ENCODE peak calls at places on chromosomes 11 and 22, in ten cellular contexts. One of them, this sample, is unnamed.

GRCh38 chr11:117334896-117335295 is 7.2 kb downstream of the CEP164 start:
- DNase-seq in left lung: no peak
- DNase-seq in lower lobe of right lung: no peak
- DNase-seq in CD8-positive, alpha-beta memory T cell: no peak
- DNase-seq in transverse colon: no peak
- DNase-seq in cardiac muscle cell: no peak
- DNase-seq in choroid plexus epithelial cell: no peak
- DNase-seq in fibroblast of lung: no peak
- DNase-seq in left ventricle myocardium inferior: no peak
- DNase-seq in IMR-90: no peak
- DNase-seq in this sample: no peak

GRCh38 chr11:97015327-97015726 is 625.5 kb downstream of the JRKL start:
- DNase-seq in CD8-positive, alpha-beta memory T cell: no peak
- DNase-seq in IMR-90: no peak
- DNase-seq in cardiac muscle cell: no peak
- DNase-seq in choroid plexus epithelial cell: no peak
- DNase-seq in transverse colon: no peak
- DNase-seq in lower lobe of right lung: no peak
- DNase-seq in left ventricle myocardium inferior: no peak
- DNase-seq in left lung: no peak
- DNase-seq in fibroblast of lung: no peak
- DNase-seq in this sample: no peak

GRCh38 chr22:29208502-29208862 is 2.8 kb downstream of the EMID1 start:
- DNase-seq in choroid plexus epithelial cell: no peak
- DNase-seq in transverse colon: no peak
- DNase-seq in IMR-90: no peak
- DNase-seq in CD8-positive, alpha-beta memory T cell: no peak
- DNase-seq in left lung: peak; percentile 24
- DNase-seq in fibroblast of lung: no peak
- DNase-seq in lower lobe of right lung: no peak
- DNase-seq in left ventricle myocardium inferior: no peak
- DNase-seq in cardiac muscle cell: no peak
- DNase-seq in this sample: no peak

GRCh38 chr11:110989734-110990133 is 255.8 kb upstream of the POU2AF2 start:
- DNase-seq in choroid plexus epithelial cell: peak; percentile 97
- DNase-seq in fibroblast of lung: peak; percentile 53
- DNase-seq in cardiac muscle cell: no peak
- DNase-seq in transverse colon: peak; percentile 9
- DNase-seq in IMR-90: peak; percentile 90
- DNase-seq in lower lobe of right lung: no peak
- DNase-seq in CD8-positive, alpha-beta memory T cell: no peak
- DNase-seq in left lung: no peak
- DNase-seq in left ventricle myocardium inferior: no peak
- DNase-seq in this sample: peak; percentile 52

GRCh38 chr11:122348658-122349451 is 232.8 kb upstream of the BLID start:
- DNase-seq in lower lobe of right lung: no peak
- DNase-seq in left lung: no peak
- DNase-seq in cardiac muscle cell: peak; percentile 85
- DNase-seq in CD8-positive, alpha-beta memory T cell: no peak
- DNase-seq in IMR-90: no peak
- DNase-seq in transverse colon: no peak
- DNase-seq in fibroblast of lung: no peak
- DNase-seq in left ventricle myocardium inferior: peak; percentile 22
- DNase-seq in choroid plexus epithelial cell: no peak
- DNase-seq in this sample: no peak

GRCh38 chr11:59801981-59802638 is 8.5 kb downstream of the MRPL16 start:
- DNase-seq in fibroblast of lung: peak; percentile 43
- DNase-seq in CD8-positive, alpha-beta memory T cell: no peak
- DNase-seq in lower lobe of right lung: no peak
- DNase-seq in transverse colon: no peak
- DNase-seq in left ventricle myocardium inferior: no peak
- DNase-seq in cardiac muscle cell: no peak
- DNase-seq in choroid plexus epithelial cell: peak; percentile 37
- DNase-seq in left lung: no peak
- DNase-seq in IMR-90: peak; percentile 36
- DNase-seq in this sample: peak; percentile 26

GRCh38 chr11:134224710-134225662 is 515 bp downstream of the VPS26B start:
- DNase-seq in cardiac muscle cell: peak; percentile 77
- DNase-seq in CD8-positive, alpha-beta memory T cell: peak; percentile 33
- DNase-seq in IMR-90: peak; percentile 7
- DNase-seq in transverse colon: peak; percentile 50
- DNase-seq in choroid plexus epithelial cell: peak; percentile 34
- DNase-seq in lower lobe of right lung: peak; percentile 72
- DNase-seq in fibroblast of lung: peak; percentile 32
- DNase-seq in left ventricle myocardium inferior: peak; percentile 70
- DNase-seq in left lung: peak; percentile 88
- DNase-seq in this sample: peak; percentile 39

GRCh38 chr11:91967018-91967715 is 257.5 kb upstream of the FAT3 start:
- DNase-seq in IMR-90: no peak
- DNase-seq in CD8-positive, alpha-beta memory T cell: no peak
- DNase-seq in cardiac muscle cell: no peak
- DNase-seq in choroid plexus epithelial cell: no peak
- DNase-seq in lower lobe of right lung: no peak
- DNase-seq in fibroblast of lung: no peak
- DNase-seq in left lung: no peak
- DNase-seq in transverse colon: no peak
- DNase-seq in left ventricle myocardium inferior: no peak
- DNase-seq in this sample: no peak

GRCh38 chr11:34252651-34253050 is 105.2 kb downstream of the ABTB2 start:
- DNase-seq in fibroblast of lung: no peak
- DNase-seq in transverse colon: no peak
- DNase-seq in IMR-90: no peak
- DNase-seq in left ventricle myocardium inferior: no peak
- DNase-seq in cardiac muscle cell: no peak
- DNase-seq in CD8-positive, alpha-beta memory T cell: no peak
- DNase-seq in left lung: no peak
- DNase-seq in lower lobe of right lung: no peak
- DNase-seq in choroid plexus epithelial cell: no peak
- DNase-seq in this sample: no peak

GRCh38 chr22:43955883-43956286 is 643 bp downstream of the SAMM50 start:
- DNase-seq in transverse colon: no peak
- DNase-seq in CD8-positive, alpha-beta memory T cell: no peak
- DNase-seq in fibroblast of lung: peak; percentile 25
- DNase-seq in lower lobe of right lung: no peak
- DNase-seq in IMR-90: no peak
- DNase-seq in left lung: no peak
- DNase-seq in choroid plexus epithelial cell: no peak
- DNase-seq in cardiac muscle cell: no peak
- DNase-seq in left ventricle myocardium inferior: no peak
- DNase-seq in this sample: no peak

GRCh38 chr11:134223066-134223465 is 701 bp downstream of the NCAPD3 start:
- DNase-seq in transverse colon: no peak
- DNase-seq in IMR-90: no peak
- DNase-seq in cardiac muscle cell: no peak
- DNase-seq in fibroblast of lung: no peak
- DNase-seq in left lung: no peak
- DNase-seq in lower lobe of right lung: no peak
- DNase-seq in left ventricle myocardium inferior: no peak
- DNase-seq in CD8-positive, alpha-beta memory T cell: no peak
- DNase-seq in choroid plexus epithelial cell: no peak
- DNase-seq in this sample: no peak

GRCh38 chr11:8267831-8268529 is 4.3 kb upstream of the LMO1 start:
- DNase-seq in choroid plexus epithelial cell: no peak
- DNase-seq in cardiac muscle cell: peak; percentile 35
- DNase-seq in CD8-positive, alpha-beta memory T cell: no peak
- DNase-seq in lower lobe of right lung: no peak
- DNase-seq in left ventricle myocardium inferior: no peak
- DNase-seq in IMR-90: no peak
- DNase-seq in left lung: peak; percentile 78
- DNase-seq in fibroblast of lung: peak; percentile 7
- DNase-seq in transverse colon: no peak
- DNase-seq in this sample: peak; percentile 12

GRCh38 chr11:131628739-131629138 is 258.3 kb downstream of the NTM start:
- DNase-seq in choroid plexus epithelial cell: no peak
- DNase-seq in left ventricle myocardium inferior: no peak
- DNase-seq in IMR-90: no peak
- DNase-seq in left lung: no peak
- DNase-seq in lower lobe of right lung: no peak
- DNase-seq in transverse colon: no peak
- DNase-seq in fibroblast of lung: no peak
- DNase-seq in CD8-positive, alpha-beta memory T cell: no peak
- DNase-seq in cardiac muscle cell: no peak
- DNase-seq in this sample: no peak

GRCh38 chr11:59463176-59463575 is 6.4 kb downstream of the OR4D6 start:
- DNase-seq in fibroblast of lung: no peak
- DNase-seq in transverse colon: no peak
- DNase-seq in choroid plexus epithelial cell: peak; percentile 24
- DNase-seq in IMR-90: no peak
- DNase-seq in left ventricle myocardium inferior: no peak
- DNase-seq in cardiac muscle cell: no peak
- DNase-seq in CD8-positive, alpha-beta memory T cell: no peak
- DNase-seq in left lung: no peak
- DNase-seq in lower lobe of right lung: no peak
- DNase-seq in this sample: peak; percentile 42

GRCh38 chr22:20946080-20946986 is 20.7 kb upstream of the AIFM3 start:
- DNase-seq in IMR-90: peak; percentile 34
- DNase-seq in CD8-positive, alpha-beta memory T cell: no peak
- DNase-seq in cardiac muscle cell: no peak
- DNase-seq in choroid plexus epithelial cell: peak; percentile 23
- DNase-seq in fibroblast of lung: peak; percentile 61
- DNase-seq in lower lobe of right lung: no peak
- DNase-seq in left ventricle myocardium inferior: no peak
- DNase-seq in transverse colon: no peak
- DNase-seq in left lung: no peak
- DNase-seq in this sample: no peak
- H3K4me3 ChIP-seq in IMR-90: no peak overlapping the region
- H3K4me3 ChIP-seq in CD8-positive, alpha-beta memory T cell: no peak overlapping the region
- H3K4me3 ChIP-seq in cardiac muscle cell: no peak overlapping the region
- H3K4me3 ChIP-seq in choroid plexus epithelial cell: no peak overlapping the region
- H3K4me3 ChIP-seq in fibroblast of lung: no peak overlapping the region
- H3K4me3 ChIP-seq in lower lobe of right lung: no peak overlapping the region
- H3K4me3 ChIP-seq in left ventricle myocardium inferior: no peak overlapping the region
- H3K4me3 ChIP-seq in transverse colon: no peak overlapping the region
- H3K4me3 ChIP-seq in left lung: no peak overlapping the region
- H3K4me3 ChIP-seq in this sample: no peak overlapping the region

DNA sequence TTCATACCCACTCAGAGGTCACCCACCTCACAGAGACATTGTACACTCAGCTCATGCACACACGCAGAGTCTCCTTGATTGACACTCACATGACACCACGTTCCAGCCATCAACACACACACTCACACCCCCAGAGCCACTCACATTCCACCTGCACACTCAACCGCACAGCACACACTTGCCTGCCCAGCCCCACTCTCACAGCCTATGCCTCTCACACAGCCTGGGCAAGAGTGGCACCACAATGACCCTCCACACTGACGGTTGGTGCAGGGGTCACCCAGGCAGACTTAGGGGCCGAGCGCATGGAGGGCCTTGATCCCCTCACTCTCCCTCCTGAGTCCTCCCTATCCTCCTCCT is 2.2 kb downstream of the SPI1 start:
- DNase-seq in left ventricle myocardium inferior: no peak
- DNase-seq in fibroblast of lung: no peak
- DNase-seq in transverse colon: no peak
- DNase-seq in IMR-90: no peak
- DNase-seq in cardiac muscle cell: no peak
- DNase-seq in left lung: no peak
- DNase-seq in lower lobe of right lung: no peak
- DNase-seq in choroid plexus epithelial cell: no peak
- DNase-seq in CD8-positive, alpha-beta memory T cell: no peak
- DNase-seq in this sample: no peak
- H3K4me3 ChIP-seq in left ventricle myocardium inferior: peak overlapping the region; percentile 45
- H3K4me3 ChIP-seq in fibroblast of lung: no peak overlapping the region
- H3K4me3 ChIP-seq in transverse colon: peak overlapping the region; percentile 38
- H3K4me3 ChIP-seq in IMR-90: no peak overlapping the region
- H3K4me3 ChIP-seq in cardiac muscle cell: no peak overlapping the region
- H3K4me3 ChIP-seq in left lung: peak overlapping the region; percentile 67
- H3K4me3 ChIP-seq in lower lobe of right lung: peak overlapping the region; percentile 58
- H3K4me3 ChIP-seq in choroid plexus epithelial cell: no peak overlapping the region
- H3K4me3 ChIP-seq in CD8-positive, alpha-beta memory T cell: no peak overlapping the region
- H3K4me3 ChIP-seq in this sample: no peak overlapping the region

GRCh38 chr11:128506999-128507591 is 80.3 kb downstream of the ETS1 start:
- DNase-seq in IMR-90: peak; percentile 96
- DNase-seq in lower lobe of right lung: peak; percentile 70
- DNase-seq in fibroblast of lung: peak; percentile 97
- DNase-seq in left lung: peak; percentile 81
- DNase-seq in choroid plexus epithelial cell: peak; percentile 90
- DNase-seq in left ventricle myocardium inferior: peak; percentile 83
- DNase-seq in cardiac muscle cell: no peak
- DNase-seq in transverse colon: peak; percentile 88
- DNase-seq in CD8-positive, alpha-beta memory T cell: no peak
- DNase-seq in this sample: peak; percentile 87
- H3K4me3 ChIP-seq in IMR-90: peak overlapping the region; percentile 8
- H3K4me3 ChIP-seq in lower lobe of right lung: peak overlapping the region; percentile 39
- H3K4me3 ChIP-seq in fibroblast of lung: no peak overlapping the region
- H3K4me3 ChIP-seq in left lung: peak overlapping the region; percentile 16
- H3K4me3 ChIP-seq in choroid plexus epithelial cell: peak overlapping the region; percentile 20
- H3K4me3 ChIP-seq in left ventricle myocardium inferior: peak overlapping the region; percentile 58
- H3K4me3 ChIP-seq in cardiac muscle cell: no peak overlapping the region
- H3K4me3 ChIP-seq in transverse colon: peak overlapping the region; percentile 37
- H3K4me3 ChIP-seq in CD8-positive, alpha-beta memory T cell: peak overlapping the region; percentile 97
- H3K4me3 ChIP-seq in this sample: no peak overlapping the region

GRCh38 chr22:38506118-38506962 is at the start of gene DDX17:
- DNase-seq in transverse colon: peak; percentile 95
- DNase-seq in choroid plexus epithelial cell: peak; percentile 97
- DNase-seq in lower lobe of right lung: peak; percentile 95
- DNase-seq in left lung: peak; percentile 97
- DNase-seq in CD8-positive, alpha-beta memory T cell: peak; percentile 92
- DNase-seq in IMR-90: peak; percentile 97
- DNase-seq in cardiac muscle cell: peak; percentile 98
- DNase-seq in fibroblast of lung: peak; percentile 94
- DNase-seq in left ventricle myocardium inferior: peak; percentile 90
- DNase-seq in this sample: peak; percentile 94

GRCh38 chr22:38501797-38502672 is 4.1 kb downstream of the DDX17 start:
- DNase-seq in lower lobe of right lung: no peak
- DNase-seq in left ventricle myocardium inferior: no peak
- DNase-seq in cardiac muscle cell: no peak
- DNase-seq in IMR-90: no peak
- DNase-seq in choroid plexus epithelial cell: no peak
- DNase-seq in CD8-positive, alpha-beta memory T cell: no peak
- DNase-seq in transverse colon: no peak
- DNase-seq in left lung: no peak
- DNase-seq in fibroblast of lung: no peak
- DNase-seq in this sample: no peak

GRCh38 chr22:38504731-38505594 is 1.1 kb downstream of the DDX17 start:
- DNase-seq in transverse colon: peak; percentile 66
- DNase-seq in IMR-90: peak; percentile 48
- DNase-seq in cardiac muscle cell: peak; percentile 32
- DNase-seq in CD8-positive, alpha-beta memory T cell: peak; percentile 48
- DNase-seq in choroid plexus epithelial cell: peak; percentile 61
- DNase-seq in fibroblast of lung: peak; percentile 59
- DNase-seq in left lung: peak; percentile 83
- DNase-seq in lower lobe of right lung: peak; percentile 80
- DNase-seq in left ventricle myocardium inferior: peak; percentile 56
- DNase-seq in this sample: peak; percentile 55

GRCh38 chr22:38505595-38506117 is 455 bp downstream of the DDX17 start:
- DNase-seq in choroid plexus epithelial cell: peak; percentile 70
- DNase-seq in fibroblast of lung: peak; percentile 60
- DNase-seq in lower lobe of right lung: peak; percentile 83
- DNase-seq in transverse colon: peak; percentile 74
- DNase-seq in left lung: peak; percentile 91
- DNase-seq in cardiac muscle cell: peak; percentile 68
- DNase-seq in IMR-90: peak; percentile 46
- DNase-seq in left ventricle myocardium inferior: peak; percentile 85
- DNase-seq in CD8-positive, alpha-beta memory T cell: peak; percentile 26
- DNase-seq in this sample: peak; percentile 72

DNA sequence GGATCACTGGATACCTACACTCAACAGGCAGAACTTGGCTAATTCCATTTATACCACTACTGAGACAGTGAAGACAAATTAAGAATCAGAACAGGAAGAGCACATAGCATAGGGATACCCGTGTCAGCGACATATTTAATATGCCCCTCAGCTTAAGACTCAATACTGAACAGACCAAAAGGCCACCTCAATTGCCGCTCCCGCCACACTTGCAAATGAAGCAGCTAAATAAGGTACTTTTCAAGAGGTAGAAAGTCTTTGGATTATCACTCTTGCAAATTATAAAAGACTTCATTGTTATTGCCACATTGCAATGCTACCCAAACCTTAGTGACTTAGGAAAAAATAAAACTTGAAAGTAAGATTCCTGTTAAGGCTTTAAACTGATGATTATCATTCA is 3.1 kb downstream of the DDX17 start:
- DNase-seq in choroid plexus epithelial cell: no peak
- DNase-seq in cardiac muscle cell: no peak
- DNase-seq in CD8-positive, alpha-beta memory T cell: no peak
- DNase-seq in transverse colon: no peak
- DNase-seq in left ventricle myocardium inferior: no peak
- DNase-seq in left lung: no peak
- DNase-seq in fibroblast of lung: no peak
- DNase-seq in lower lobe of right lung: no peak
- DNase-seq in IMR-90: no peak
- DNase-seq in this sample: no peak
- H3K4me3 ChIP-seq in choroid plexus epithelial cell: peak overlapping the region; percentile 96
- H3K4me3 ChIP-seq in cardiac muscle cell: peak overlapping the region; percentile 61
- H3K4me3 ChIP-seq in CD8-positive, alpha-beta memory T cell: peak overlapping the region; percentile 87
- H3K4me3 ChIP-seq in transverse colon: peak overlapping the region; percentile 67
- H3K4me3 ChIP-seq in left ventricle myocardium inferior: peak overlapping the region; percentile 93
- H3K4me3 ChIP-seq in left lung: peak overlapping the region; percentile 78
- H3K4me3 ChIP-seq in fibroblast of lung: peak overlapping the region; percentile 96
- H3K4me3 ChIP-seq in lower lobe of right lung: peak overlapping the region; percentile 80
- H3K4me3 ChIP-seq in IMR-90: peak overlapping the region; percentile 12
- H3K4me3 ChIP-seq in this sample: no peak overlapping the region